ENCODE peak calls at places on chromosomes 5 and 9, in six cellular contexts. I, K, B, E, Y and H are unnamed samples.

GRCh38 chr5:69468631-69469030 is 24.0 kb upstream of the OCLN start:
- DNase-seq in I (no peak), K (no peak), B (no peak), E (no peak), Y (no peak), H (no peak)

GRCh38 chr5:133373121-133373870 is 239.0 kb downstream of the FSTL4 start:
- DNase-seq in I (no peak), K (no peak), B (no peak), E (no peak), Y (no peak), H (no peak)

GRCh38 chr5:92769986-92770385 is 811.0 kb downstream of the NR2F1-AS1 start:
- DNase-seq in I (no peak), K (no peak), B (peak; percentile 17), E (no peak), Y (no peak), H (no peak)

GRCh38 chr9:113476511-113476916 is 13.0 kb downstream of the RGS3 start:
- DNase-seq in I (no peak), K (no peak), B (no peak), E (no peak), Y (no peak), H (no peak)

GRCh38 chr9:126470251-126470993 is 143.3 kb upstream of the LMX1B start:
- DNase-seq in I (no peak), K (peak; percentile 24), B (no peak), E (no peak), Y (no peak), H (no peak)

GRCh38 chr5:154193176-154193575 is 2.6 kb downstream of the GALNT10 start:
- DNase-seq in I (no peak), K (no peak), B (no peak), E (no peak), Y (no peak), H (no peak)

GRCh38 chr9:37903581-37903830 is 421 bp downstream of the SLC25A51 start:
- DNase-seq in I (no peak), K (no peak), B (no peak), E (no peak), Y (no peak), H (no peak)

GRCh38 chr9:104835163-104835562 is 71.2 kb downstream of the NIPSNAP3B start:
- DNase-seq in I (no peak), K (no peak), B (no peak), E (no peak), Y (no peak), H (no peak)

GRCh38 chr5:157366741-157367684 is 93.0 kb upstream of the NIPAL4 start:
- DNase-seq in I (peak; percentile 65), K (no peak), B (peak; percentile 58), E (peak; percentile 49), Y (no peak), H (peak; percentile 20)

GRCh38 chr5:159337291-159337974 is 7.1 kb upstream of the IL12B start:
- DNase-seq in I (no peak), K (peak; percentile 37), B (peak; percentile 48), E (no peak), Y (peak; percentile 24), H (no peak)

GRCh38 chr5:43469671-43470396 is 13.8 kb downstream of the TMEM267 start:
- DNase-seq in I (no peak), K (no peak), B (no peak), E (no peak), Y (no peak), H (no peak)

GRCh38 chr9:129640086-129640870 is 1.7 kb downstream of the ASB6 start:
- DNase-seq in I (peak; percentile 81), K (no peak), B (no peak), E (no peak), Y (no peak), H (no peak)

GRCh38 chr9:13267743-13268142 is 11.7 kb downstream of the MPDZ start:
- DNase-seq in I (no peak), K (no peak), B (peak; percentile 59), E (no peak), Y (no peak), H (no peak)

GRCh38 chr9:136848393-136849037 is 694 bp upstream of the PHPT1 start:
- DNase-seq in I (peak; percentile 69), K (no peak), B (no peak), E (peak; percentile 63), Y (no peak), H (peak; percentile 47)

DNA sequence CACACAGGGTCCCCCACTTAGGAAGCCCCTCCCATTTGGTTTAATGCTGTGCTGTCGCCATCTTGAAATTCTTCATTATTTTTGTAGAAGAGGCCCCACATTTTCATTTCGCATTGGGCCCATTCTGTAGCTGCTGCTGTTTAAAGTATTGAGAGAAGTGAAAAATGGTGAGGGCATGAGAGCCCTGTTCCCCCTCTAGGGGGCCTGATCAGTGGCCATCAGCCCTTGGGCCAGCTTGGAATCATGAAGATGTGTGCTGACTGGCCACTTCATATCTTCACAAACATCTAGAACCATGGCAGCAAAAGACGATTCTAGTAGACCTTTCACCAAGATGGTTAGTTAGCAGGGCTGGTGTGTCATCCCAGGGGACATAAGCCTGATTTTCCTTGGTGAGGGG is 3.3 kb downstream of the TMEM268 start:
- DNase-seq in I (no peak), K (no peak), B (no peak), E (no peak), Y (no peak), H (no peak)
- TF ChIP-seq CTCF in I (peak; percentile 27), K (no peak), B (no peak), E (no peak), Y (no peak), H (peak; percentile 21)

GRCh38 chr9:5326893-5327548 is 12.7 kb downstream of the RLN1 start:
- DNase-seq in I (no peak), K (peak; percentile 26), B (no peak), E (peak; percentile 38), Y (peak; percentile 26), H (peak; percentile 26)

GRCh38 chr9:5315187-5315923 is 10.8 kb upstream of the RLN2 start:
- DNase-seq in I (no peak), K (no peak), B (no peak), E (no peak), Y (no peak), H (no peak)

GRCh38 chr9:5326187-5326586 is 13.5 kb downstream of the RLN1 start:
- DNase-seq in I (no peak), K (no peak), B (no peak), E (no peak), Y (no peak), H (no peak)

DNA sequence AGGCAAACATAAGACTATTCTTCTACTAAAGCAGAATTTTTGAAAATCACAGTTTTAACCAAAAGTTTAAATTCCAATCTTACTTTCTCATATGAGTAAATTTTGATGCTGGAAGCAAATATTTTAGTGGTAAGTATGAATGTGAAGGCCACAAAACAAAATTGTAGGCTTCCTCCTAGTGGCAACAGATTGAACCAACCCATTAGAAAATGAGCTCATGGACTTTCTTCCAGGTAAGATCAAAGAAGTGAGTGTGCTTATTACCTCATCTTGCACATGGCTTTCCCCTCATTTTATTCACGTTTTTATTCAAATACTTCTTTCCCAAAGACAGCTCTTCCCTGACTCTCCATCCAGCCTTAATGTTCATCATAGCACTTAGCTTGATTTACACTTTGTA is 16.5 kb upstream of the RLN2 start:
- DNase-seq in I (no peak), K (no peak), B (no peak), E (no peak), Y (no peak), H (no peak)
- TF ChIP-seq CTCF in I (no peak), K (no peak), B (peak; percentile 25), E (no peak), Y (no peak), H (peak; percentile 32)

DNA sequence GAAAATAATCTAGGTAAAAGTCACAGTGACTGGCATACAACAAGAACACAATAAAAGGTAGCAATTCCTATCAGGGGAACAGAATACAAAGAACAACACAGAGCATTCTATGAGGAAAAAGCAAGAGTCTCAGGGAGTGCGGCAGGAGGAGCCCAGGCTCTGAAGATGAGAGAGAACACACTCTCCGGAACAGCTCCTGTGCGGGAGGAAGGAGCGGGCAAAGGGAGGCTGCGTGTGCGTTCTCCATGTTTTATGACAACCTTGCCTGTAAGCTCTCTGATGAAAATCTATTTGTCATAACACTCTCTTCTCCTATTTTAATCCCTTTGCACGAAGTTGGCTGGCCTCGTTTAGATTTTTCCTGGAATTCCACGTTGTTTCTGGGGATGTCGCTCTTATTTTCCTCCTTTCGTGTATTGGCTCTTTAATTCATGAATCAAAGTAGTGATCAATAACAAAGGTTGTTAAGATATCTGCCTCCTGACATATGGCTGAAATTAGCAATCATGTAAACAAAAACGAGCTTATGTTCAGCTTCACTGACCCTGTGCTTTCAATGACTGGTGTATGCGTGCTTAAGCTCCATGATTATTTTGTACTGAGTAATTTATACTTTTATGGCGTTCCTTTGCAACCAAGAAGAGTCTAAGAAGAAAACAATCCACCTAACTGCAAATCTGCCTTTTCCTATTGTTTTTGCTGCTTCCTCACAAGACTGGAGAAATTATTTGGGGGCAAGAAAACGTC is 109.5 kb downstream of the MYO10 start:
- DNase-seq in I (no peak), K (no peak), B (no peak), E (no peak), Y (no peak), H (no peak)
- TF ChIP-seq CTCF in I (no peak), K (no peak), B (no peak), E (no peak), Y (no peak), H (no peak)

GRCh38 chr5:84092738-84093137 is 291.9 kb downstream of the EDIL3 start:
- DNase-seq in I (no peak), K (no peak), B (no peak), E (no peak), Y (no peak), H (no peak)

GRCh38 chr5:84085387-84086041 is 299.2 kb downstream of the EDIL3 start:
- DNase-seq in I (no peak), K (no peak), B (no peak), E (no peak), Y (no peak), H (no peak)

GRCh38 chr5:84086517-84086916 is 298.2 kb downstream of the EDIL3 start:
- DNase-seq in I (no peak), K (no peak), B (no peak), E (no peak), Y (no peak), H (no peak)

GRCh38 chr5:84091400-84091799 is 293.3 kb downstream of the EDIL3 start:
- DNase-seq in I (no peak), K (no peak), B (no peak), E (no peak), Y (no peak), H (no peak)

DNA sequence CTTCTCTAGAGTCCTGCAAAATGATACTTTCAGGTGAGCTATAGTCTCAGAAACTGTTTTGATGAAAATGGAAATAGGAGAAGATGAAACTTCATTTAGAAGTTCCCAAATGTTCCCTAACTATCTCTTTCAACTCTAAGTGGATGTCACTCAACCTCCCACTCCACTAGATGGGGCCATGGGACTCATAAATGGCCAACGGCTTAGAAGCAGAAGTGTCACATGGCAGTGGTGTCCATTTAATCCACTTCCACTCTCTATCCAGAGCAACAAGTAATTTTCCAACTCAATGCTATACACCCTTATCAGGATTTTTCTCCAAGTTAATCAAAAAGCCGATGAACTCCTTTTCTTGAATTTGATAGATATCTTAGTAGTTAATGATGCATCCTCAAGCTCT is 295.7 kb downstream of the EDIL3 start:
- DNase-seq in I (peak; percentile 68), K (no peak), B (peak; percentile 7), E (no peak), Y (no peak), H (no peak)
- TF ChIP-seq CTCF in I (peak; percentile 75), K (no peak), B (peak; percentile 49), E (no peak), Y (no peak), H (peak; percentile 58)